ENCODE peak calls at places on chromosomes 12 and 14, in four cellular contexts. One of them, this sample, is unnamed.

GRCh38 chr12:116603516-116603915 is 44.3 kb downstream of the MAP1LC3B2 start:
- DNase-seq in keratinocyte: no peak
- DNase-seq in fibroblast of lung: no peak
- DNase-seq in trophoblast cell: no peak
- DNase-seq in this sample: no peak

GRCh38 chr14:30223385-30223785 is 295.7 kb upstream of the PRKD1 start:
- DNase-seq in keratinocyte: peak; percentile 78
- DNase-seq in fibroblast of lung: peak; percentile 95
- DNase-seq in trophoblast cell: peak; percentile 92
- DNase-seq in this sample: peak; percentile 79

GRCh38 chr12:51635371-51635770 is 44.3 kb downstream of the SCN8A start:
- DNase-seq in keratinocyte: no peak
- DNase-seq in fibroblast of lung: no peak
- DNase-seq in trophoblast cell: no peak
- DNase-seq in this sample: no peak

GRCh38 chr12:91637789-91638624 is 455.4 kb upstream of the DCN start:
- DNase-seq in keratinocyte: no peak
- DNase-seq in fibroblast of lung: no peak
- DNase-seq in trophoblast cell: no peak
- DNase-seq in this sample: no peak

GRCh38 chr14:59360923-59361794 is 104.0 kb downstream of the GPR135 start:
- DNase-seq in keratinocyte: peak; percentile 66
- DNase-seq in fibroblast of lung: peak; percentile 75
- DNase-seq in trophoblast cell: peak; percentile 91
- DNase-seq in this sample: peak; percentile 80

GRCh38 chr12:124150176-124150575 is 144.7 kb upstream of the RFLNA start:
- DNase-seq in keratinocyte: no peak
- DNase-seq in fibroblast of lung: no peak
- DNase-seq in trophoblast cell: no peak
- DNase-seq in this sample: no peak

GRCh38 chr12:99390707-99391106 is 256.8 kb upstream of the GARIN6 start:
- DNase-seq in keratinocyte: no peak
- DNase-seq in fibroblast of lung: no peak
- DNase-seq in trophoblast cell: peak; percentile 9
- DNase-seq in this sample: no peak

GRCh38 chr12:106973545-106973944 is 13.4 kb downstream of the MTERF2 start:
- DNase-seq in keratinocyte: no peak
- DNase-seq in fibroblast of lung: no peak
- DNase-seq in trophoblast cell: no peak
- DNase-seq in this sample: no peak

GRCh38 chr12:71972441-71973074 is 33.9 kb downstream of the TPH2 start:
- DNase-seq in keratinocyte: no peak
- DNase-seq in fibroblast of lung: no peak
- DNase-seq in trophoblast cell: no peak
- DNase-seq in this sample: peak; percentile 9
- H3K79me2 ChIP-seq in keratinocyte: no peaks in the 10 kb centered on the region
- H3K79me2 ChIP-seq in fibroblast of lung: no peaks in the 10 kb centered on the region
- H3K79me2 ChIP-seq in trophoblast cell: no peaks in the 10 kb centered on the region
- H3K79me2 ChIP-seq in this sample: no peaks in the 10 kb centered on the region

DNA sequence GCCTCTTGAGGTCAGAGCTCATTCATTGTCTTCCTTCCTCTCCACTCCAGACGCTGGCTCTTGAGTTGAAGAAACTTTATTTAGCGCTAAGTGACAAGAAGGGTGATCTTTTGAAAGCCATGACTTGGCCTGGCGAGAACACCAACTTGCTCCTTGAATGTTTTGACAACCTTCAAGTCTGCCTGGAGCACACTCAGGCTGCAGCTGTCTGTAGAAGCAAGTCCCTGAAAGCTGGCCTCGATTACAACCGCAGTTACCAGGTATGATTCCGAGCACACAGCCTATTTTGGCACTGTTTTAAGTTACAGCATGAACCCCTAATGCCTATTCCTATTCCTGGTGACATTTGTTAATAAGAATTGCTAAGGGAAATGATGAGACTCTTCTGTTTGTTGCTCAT is 167.6 kb downstream of the ESR2 start:
- DNase-seq in keratinocyte: no peak
- DNase-seq in fibroblast of lung: no peak
- DNase-seq in trophoblast cell: no peak
- DNase-seq in this sample: no peak
- H2AFZ ChIP-seq in keratinocyte: no peak overlapping the region
- H2AFZ ChIP-seq in fibroblast of lung: no peak overlapping the region
- H2AFZ ChIP-seq in trophoblast cell: no peak overlapping the region
- H2AFZ ChIP-seq in this sample: no peak overlapping the region

GRCh38 chr14:100067481-100067880 is 2.3 kb downstream of the EVL start:
- DNase-seq in keratinocyte: no peak
- DNase-seq in fibroblast of lung: no peak
- DNase-seq in trophoblast cell: no peak
- DNase-seq in this sample: no peak

GRCh38 chr14:100063314-100063941 is 1.8 kb upstream of the EVL start:
- DNase-seq in keratinocyte: no peak
- DNase-seq in fibroblast of lung: no peak
- DNase-seq in trophoblast cell: no peak
- DNase-seq in this sample: no peak

GRCh38 chr14:100066984-100067383 is 1.8 kb downstream of the EVL start:
- DNase-seq in keratinocyte: no peak
- DNase-seq in fibroblast of lung: no peak
- DNase-seq in trophoblast cell: no peak
- DNase-seq in this sample: no peak

GRCh38 chr14:100065942-100066574 is 836 bp downstream of the EVL start:
- DNase-seq in keratinocyte: no peak
- DNase-seq in fibroblast of lung: no peak
- DNase-seq in trophoblast cell: no peak
- DNase-seq in this sample: no peak

GRCh38 chr14:100065161-100065871 is at the start of gene EVL:
- DNase-seq in keratinocyte: no peak
- DNase-seq in fibroblast of lung: no peak
- DNase-seq in trophoblast cell: no peak
- DNase-seq in this sample: no peak
- H3K79me2 ChIP-seq in keratinocyte: no peaks in the 10 kb centered on the region
- H3K79me2 ChIP-seq in fibroblast of lung: no peaks in the 10 kb centered on the region
- H3K79me2 ChIP-seq in trophoblast cell: no peaks in the 10 kb centered on the region
- H3K79me2 ChIP-seq in this sample: peaks cover 75% of the 10 kb centered on the region

GRCh38 chr12:48184549-48184922 is 1.1 kb downstream of the CCDC184 start:
- DNase-seq in keratinocyte: no peak
- DNase-seq in fibroblast of lung: no peak
- DNase-seq in trophoblast cell: no peak
- DNase-seq in this sample: no peak
- H2AFZ ChIP-seq in keratinocyte: peak overlapping the region; percentile 35
- H2AFZ ChIP-seq in fibroblast of lung: no peak overlapping the region
- H2AFZ ChIP-seq in trophoblast cell: no peak overlapping the region
- H2AFZ ChIP-seq in this sample: peak overlapping the region; percentile 89

GRCh38 chr12:105224399-105224798 is 11.6 kb downstream of the APPL2 start:
- DNase-seq in keratinocyte: no peak
- DNase-seq in fibroblast of lung: no peak
- DNase-seq in trophoblast cell: peak; percentile 28
- DNase-seq in this sample: no peak

GRCh38 chr12:105223358-105223840 is 12.6 kb downstream of the APPL2 start:
- DNase-seq in keratinocyte: no peak
- DNase-seq in fibroblast of lung: no peak
- DNase-seq in trophoblast cell: no peak
- DNase-seq in this sample: no peak

GRCh38 chr12:105226219-105226618 is 9.8 kb downstream of the APPL2 start:
- DNase-seq in keratinocyte: no peak
- DNase-seq in fibroblast of lung: peak; percentile 94
- DNase-seq in trophoblast cell: no peak
- DNase-seq in this sample: no peak

GRCh38 chr12:105223884-105224283 is 12.1 kb downstream of the APPL2 start:
- DNase-seq in keratinocyte: no peak
- DNase-seq in fibroblast of lung: no peak
- DNase-seq in trophoblast cell: no peak
- DNase-seq in this sample: no peak

DNA sequence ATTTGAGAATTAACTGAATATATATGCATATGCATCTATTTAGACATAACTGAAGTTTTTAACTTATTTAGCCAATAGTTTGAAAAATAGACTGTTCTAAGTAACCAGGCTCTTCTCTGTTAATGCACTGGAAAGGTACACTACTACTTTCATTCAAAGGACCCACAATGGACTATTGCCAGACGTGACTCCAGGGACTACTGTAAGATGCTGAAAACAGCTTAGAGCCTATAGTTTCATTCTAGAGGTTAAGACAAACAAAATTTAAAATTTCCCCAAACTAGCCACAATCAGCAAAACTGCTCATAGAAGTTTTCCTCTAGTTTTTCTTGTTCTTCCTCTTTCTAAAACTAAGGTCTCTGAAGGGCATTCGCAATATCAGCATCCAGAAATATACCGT is 10.5 kb downstream of the APPL2 start:
- DNase-seq in keratinocyte: no peak
- DNase-seq in fibroblast of lung: no peak
- DNase-seq in trophoblast cell: no peak
- DNase-seq in this sample: no peak
- H3K79me2 ChIP-seq in keratinocyte: peaks cover under 1% of the 10 kb centered on the region
- H3K79me2 ChIP-seq in fibroblast of lung: peaks cover 62% of the 10 kb centered on the region
- H3K79me2 ChIP-seq in trophoblast cell: no peaks in the 10 kb centered on the region
- H3K79me2 ChIP-seq in this sample: peaks cover 83% of the 10 kb centered on the region

DNA sequence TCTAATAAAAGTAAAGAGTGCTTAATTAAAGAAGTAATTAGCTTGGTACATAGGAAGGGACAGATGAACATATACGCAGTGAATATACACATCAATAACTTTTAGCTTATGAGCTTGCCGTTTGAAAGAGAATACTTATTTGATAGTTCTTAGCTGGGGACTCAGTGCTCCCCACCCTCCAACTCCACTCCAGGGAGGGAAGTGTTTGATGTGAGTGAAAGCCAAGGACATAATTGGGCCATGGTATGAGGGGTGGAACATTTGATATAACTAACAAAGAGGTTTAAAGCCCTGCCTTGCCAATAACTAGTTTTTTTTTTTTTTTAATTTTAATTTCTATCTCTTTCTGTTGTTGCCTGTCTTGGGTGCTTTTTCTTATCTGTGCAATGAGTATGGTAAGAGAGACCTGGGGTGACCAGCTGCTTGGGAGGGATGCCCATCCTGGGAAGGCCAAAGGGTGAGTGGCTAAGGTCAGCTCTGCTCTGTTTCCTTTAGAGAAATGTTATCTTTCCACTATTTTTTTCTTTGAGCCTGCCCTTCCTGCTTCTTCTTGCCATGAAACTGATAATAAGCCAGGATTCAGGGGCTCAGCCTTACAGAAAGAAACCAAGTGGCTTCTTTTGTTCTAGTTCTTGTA is 132.8 kb upstream of the CPSF6 start:
- DNase-seq in keratinocyte: no peak
- DNase-seq in fibroblast of lung: no peak
- DNase-seq in trophoblast cell: no peak
- DNase-seq in this sample: no peak
- H2AFZ ChIP-seq in keratinocyte: no peak overlapping the region
- H2AFZ ChIP-seq in fibroblast of lung: no peak overlapping the region
- H2AFZ ChIP-seq in trophoblast cell: no peak overlapping the region
- H2AFZ ChIP-seq in this sample: no peak overlapping the region

GRCh38 chr12:24918596-24918995 is 30.3 kb downstream of the BCAT1 start:
- DNase-seq in keratinocyte: no peak
- DNase-seq in fibroblast of lung: no peak
- DNase-seq in trophoblast cell: no peak
- DNase-seq in this sample: no peak
- H3K79me2 ChIP-seq in keratinocyte: peaks cover 3% of the 10 kb centered on the region
- H3K79me2 ChIP-seq in fibroblast of lung: peaks cover 7% of the 10 kb centered on the region
- H3K79me2 ChIP-seq in trophoblast cell: peaks cover 3% of the 10 kb centered on the region
- H3K79me2 ChIP-seq in this sample: peaks cover 36% of the 10 kb centered on the region

GRCh38 chr14:67483599-67484270 is 4.8 kb downstream of the TMEM229B start:
- DNase-seq in keratinocyte: no peak
- DNase-seq in fibroblast of lung: no peak
- DNase-seq in trophoblast cell: no peak
- DNase-seq in this sample: no peak
- H2AFZ ChIP-seq in keratinocyte: no peak overlapping the region
- H2AFZ ChIP-seq in fibroblast of lung: no peak overlapping the region
- H2AFZ ChIP-seq in trophoblast cell: no peak overlapping the region
- H2AFZ ChIP-seq in this sample: no peak overlapping the region

DNA sequence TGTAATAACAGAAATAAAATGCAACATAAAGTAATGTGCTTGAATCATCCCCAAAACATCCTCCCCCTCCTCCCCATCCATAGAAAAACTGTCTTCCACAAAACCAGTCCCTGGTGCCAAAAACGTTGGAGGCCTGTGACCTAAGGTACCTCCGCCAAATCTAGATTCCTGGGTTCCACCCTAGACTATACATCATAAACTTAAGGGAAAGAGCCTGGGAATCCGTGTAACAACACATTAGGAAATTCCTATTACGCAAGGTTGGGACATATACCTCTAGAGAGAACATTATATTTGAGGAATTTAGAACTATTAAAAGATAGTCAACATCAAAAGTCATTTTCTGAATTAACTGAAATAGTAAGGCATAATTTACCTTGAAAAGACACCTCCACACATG is 38.0 kb downstream of the SPPL3 start:
- DNase-seq in keratinocyte: no peak
- DNase-seq in fibroblast of lung: peak; percentile 69
- DNase-seq in trophoblast cell: no peak
- DNase-seq in this sample: no peak
- H3K79me2 ChIP-seq in keratinocyte: peaks cover 53% of the 10 kb centered on the region
- H3K79me2 ChIP-seq in fibroblast of lung: peaks cover 6% of the 10 kb centered on the region
- H3K79me2 ChIP-seq in trophoblast cell: no peaks in the 10 kb centered on the region
- H3K79me2 ChIP-seq in this sample: peaks cover 100% of the 10 kb centered on the region